ENCODE peak calls at places on chromosomes 13 and 19, in nine cellular contexts. Y is spleen, T is breast epithelium, O is body of pancreas, L is ovary, F is thyroid gland, K is suprapubic skin, P is HCT116, B is heart left ventricle. N is an unnamed sample.
A peak's percentile ranks its signal among the peaks of the same experiment; 100 is the strongest.

GRCh38 chr19:56253737-56254136 is 18.8 kb upstream of the EDDM13 start:
- DNase-seq in K (no peak), B (no peak), F (no peak), T (no peak), P (peak; percentile 41), Y (no peak), L (no peak), O (no peak), N (no peak)

GRCh38 chr13:106597190-106597589 is 29.3 kb upstream of the ARGLU1 start:
- DNase-seq in B (peak; percentile 77), O (no peak), L (no peak), F (no peak), T (no peak), Y (no peak), P (no peak), K (no peak), N (no peak)

GRCh38 chr13:102182170-102182569 is 219.7 kb downstream of the FGF14 start:
- DNase-seq in F (no peak), O (no peak), Y (no peak), K (no peak), P (no peak), T (no peak), B (no peak), L (no peak), N (no peak)

GRCh38 chr19:35669974-35670373 is 3.7 kb downstream of the UPK1A start:
- DNase-seq in T (no peak), F (no peak), B (no peak), K (no peak), L (no peak), Y (no peak), O (no peak), P (no peak), N (no peak)

GRCh38 chr13:39433705-39434104 is 169.3 kb downstream of the LHFPL6 start:
- DNase-seq in O (no peak), B (no peak), F (no peak), L (no peak), P (no peak), T (no peak), K (no peak), Y (no peak), N (no peak)

GRCh38 chr13:30165791-30166190 is 141.6 kb downstream of the KATNAL1 start:
- DNase-seq in Y (no peak), L (no peak), T (no peak), K (peak; percentile 42), F (no peak), O (no peak), B (no peak), P (no peak), N (no peak)

GRCh38 chr13:86559915-86560314 is 760.7 kb upstream of the SLITRK6 start:
- DNase-seq in B (no peak), O (no peak), T (no peak), F (no peak), Y (no peak), L (no peak), P (no peak), K (no peak), N (no peak)

GRCh38 chr13:21501709-21502108 is 42.6 kb upstream of the ZDHHC20 start:
- DNase-seq in K (no peak), Y (no peak), O (no peak), L (no peak), F (no peak), T (no peak), P (no peak), B (no peak), N (no peak)

GRCh38 chr13:20461481-20461859 is 64.2 kb downstream of the CRYL1 start:
- DNase-seq in Y (no peak), T (no peak), F (no peak), P (no peak), L (no peak), B (no peak), O (no peak), K (no peak), N (no peak)

GRCh38 chr19:18208098-18208951 is 4.5 kb upstream of the RAB3A start:
- DNase-seq in L (peak; percentile 57), Y (peak; percentile 86), F (no peak), K (no peak), P (no peak), B (peak; percentile 78), T (no peak), O (peak; percentile 32), N (no peak)

GRCh38 chr13:43446126-43446525 is 340.6 kb downstream of the ENOX1 start:
- DNase-seq in T (no peak), O (no peak), B (no peak), Y (no peak), F (no peak), L (no peak), K (no peak), P (no peak), N (no peak)

GRCh38 chr19:49637865-49638350 is 2.0 kb downstream of the RRAS start:
- DNase-seq in K (peak; percentile 89), P (no peak), L (peak; percentile 77), Y (peak; percentile 91), F (peak; percentile 38), O (peak; percentile 79), B (peak; percentile 94), T (peak; percentile 55), N (no peak)

GRCh38 chr19:17159466-17160393 is 55.4 kb upstream of the USE1 start:
- DNase-seq in B (no peak), O (no peak), F (no peak), T (no peak), K (no peak), Y (no peak), P (no peak), L (no peak), N (no peak)

GRCh38 chr19:5621945-5622464 is 571 bp downstream of the SAFB2 start:
- DNase-seq in L (peak; percentile 44), K (peak; percentile 77), T (peak; percentile 32), Y (no peak), F (no peak), P (no peak), B (peak; percentile 64), O (peak; percentile 24), N (no peak)

GRCh38 chr19:42255766-42256750 is 1.1 kb upstream of the ERF start:
- DNase-seq in P (no peak), K (peak; percentile 82), L (peak; percentile 60), Y (peak; percentile 89), F (peak; percentile 38), T (peak; percentile 58), O (peak; percentile 46), B (peak; percentile 77), N (no peak)

GRCh38 chr19:16075430-16076153 is 703 bp upstream of the TPM4 start:
- DNase-seq in O (no peak), F (no peak), B (no peak), T (peak; percentile 48), K (peak; percentile 61), L (no peak), P (no peak), Y (peak; percentile 48), N (no peak)

GRCh38 chr13:47426126-47426849 is 529.4 kb upstream of the HTR2A start:
- DNase-seq in P (no peak), Y (no peak), O (no peak), F (no peak), L (no peak), B (peak; percentile 46), K (peak; percentile 61), T (peak; percentile 77), N (no peak)

GRCh38 chr19:30883071-30883470 is 466.2 kb downstream of the TSHZ3 start:
- DNase-seq in K (no peak), P (no peak), L (no peak), F (no peak), Y (no peak), B (no peak), T (no peak), O (no peak), N (no peak)
- TF ChIP-seq POLR2A in K (no peak), P (no peak), L (no peak), F (no peak), Y (no peak), B (no peak), T (no peak), O (no peak), N (no peak)

GRCh38 chr19:58497634-58498170 is 14.1 kb downstream of the SLC27A5 start:
- DNase-seq in B (no peak), K (no peak), Y (no peak), F (no peak), L (no peak), T (no peak), P (no peak), O (no peak), N (no peak)

GRCh38 chr19:58498316-58499020 is 13.3 kb downstream of the SLC27A5 start:
- DNase-seq in L (peak; percentile 51), B (no peak), K (peak; percentile 77), P (no peak), T (no peak), F (peak; percentile 31), Y (peak; percentile 80), O (no peak), N (no peak)

GRCh38 chr19:58500242-58500641 is 11.6 kb downstream of the SLC27A5 start:
- DNase-seq in P (no peak), O (no peak), Y (no peak), L (no peak), F (no peak), K (no peak), B (no peak), T (no peak), N (no peak)

DNA sequence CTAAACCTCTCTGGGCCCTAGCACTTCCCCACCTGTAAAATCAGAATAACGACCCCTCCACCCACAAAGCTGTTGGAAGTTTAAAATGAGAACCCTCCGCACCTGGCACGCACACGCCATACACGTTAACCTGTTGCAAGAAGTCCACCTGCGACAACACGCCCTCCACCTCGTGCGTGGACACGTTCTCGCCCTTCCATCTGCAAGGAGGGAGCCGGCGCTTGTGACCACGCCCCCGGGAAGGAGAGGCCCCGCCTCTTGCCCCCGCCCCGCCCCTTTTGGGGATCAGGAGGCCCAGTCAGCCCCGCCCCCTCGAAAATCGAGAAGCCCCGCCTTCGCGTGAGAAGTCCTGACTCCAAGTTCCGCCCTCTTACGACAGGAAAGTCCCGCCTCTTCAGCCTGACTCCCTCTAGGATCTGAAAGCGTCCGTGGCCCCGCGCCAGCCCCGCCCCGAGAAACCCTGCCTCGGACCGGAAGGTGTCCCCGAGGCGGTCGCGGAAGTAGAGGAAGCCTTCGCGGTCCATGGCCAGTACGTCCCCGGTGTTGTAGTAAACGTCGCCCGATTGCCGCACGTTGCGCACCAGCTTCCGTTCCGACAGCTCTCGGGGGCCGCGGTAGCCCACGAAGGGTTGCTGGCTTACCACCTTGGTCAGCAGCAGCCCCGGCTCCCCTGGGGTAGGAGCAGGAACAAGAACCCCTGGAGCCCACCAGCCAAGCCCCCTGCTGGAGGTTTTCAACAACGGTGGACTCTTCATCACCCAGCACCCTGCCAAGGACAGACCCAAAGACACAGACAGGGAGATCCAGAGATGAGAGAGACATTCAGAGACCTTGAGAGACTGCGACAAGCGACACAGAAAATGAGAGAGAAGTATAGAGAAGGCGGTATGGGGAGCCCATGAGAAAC is 12.5 kb downstream of the SLC27A5 start:
- DNase-seq in L (peak; percentile 100), P (peak; percentile 98), B (peak; percentile 99), T (peak; percentile 99), K (peak; percentile 100), O (peak; percentile 100), Y (peak; percentile 98), F (peak; percentile 100), N (peak; percentile 87)
- TF ChIP-seq CTCF in L (no peak), P (no peak), B (peak; percentile 12), T (peak; percentile 36), K (no peak), O (no peak), Y (no peak), F (peak; percentile 8), N (no peak)

GRCh38 chr19:3176715-3177501 is 1.7 kb upstream of the S1PR4 start:
- DNase-seq in K (no peak), L (no peak), B (no peak), T (no peak), P (peak; percentile 75), Y (peak; percentile 87), F (peak; percentile 59), O (no peak), N (no peak)
- TF ChIP-seq POLR2A in K (no peak), L (no peak), B (no peak), T (no peak), P (no peak), Y (no peak), F (no peak), O (no peak), N (no peak)

GRCh38 chr19:51570962-51571575 is at the start of gene ZNF175:
- DNase-seq in B (peak; percentile 92), K (peak; percentile 96), O (peak; percentile 96), Y (peak; percentile 90), L (peak; percentile 94), T (peak; percentile 91), F (peak; percentile 94), P (peak; percentile 98), N (peak; percentile 54)
- TF ChIP-seq CTCF in B (no peak), K (no peak), O (no peak), Y (no peak), L (no peak), T (no peak), F (no peak), P (no peak), N (no peak)